ENCODE peak calls at places on chromosomes 7 and 10, in seven cellular contexts. K, T, F, L, V, W and U are unnamed samples.

GRCh38 chr7:137760111-137760510 is 86.7 kb downstream of the DGKI start:
- DNase-seq in F (no peak), W (no peak), V (no peak), L (no peak), K (no peak), T (no peak), U (no peak)

GRCh38 chr10:123150229-123150985 is 2.5 kb downstream of the HMX2 start:
- DNase-seq in F (no peak), V (no peak), W (peak; percentile 67), T (no peak), L (no peak), K (no peak), U (no peak)

GRCh38 chr7:88806280-88807037 is 10.9 kb upstream of the TEX47 start:
- DNase-seq in T (no peak), K (no peak), F (no peak), V (no peak), L (no peak), W (no peak), U (no peak)

GRCh38 chr7:110922906-110923305 is 168.0 kb upstream of the LRRN3 start:
- DNase-seq in F (peak; percentile 23), W (no peak), T (no peak), K (no peak), V (no peak), L (peak; percentile 3), U (no peak)

GRCh38 chr7:88224596-88225275 is 4.9 kb upstream of the SRI start:
- DNase-seq in K (no peak), V (no peak), F (peak; percentile 20), T (no peak), L (peak; percentile 13), W (no peak), U (no peak)

GRCh38 chr7:133857376-133858119 is 269.6 kb upstream of the LRGUK start:
- DNase-seq in T (no peak), F (no peak), K (no peak), V (no peak), L (no peak), W (no peak), U (no peak)

GRCh38 chr10:71225291-71226058 is 13.1 kb downstream of the UNC5B start:
- DNase-seq in V (no peak), W (no peak), K (peak; percentile 80), L (no peak), T (no peak), F (no peak), U (no peak)

GRCh38 chr7:76509931-76510877 is at the start of gene UPK3B:
- DNase-seq in L (peak; percentile 63), K (no peak), T (no peak), V (no peak), W (peak; percentile 51), F (peak; percentile 32), U (no peak)